ENCODE peak calls at places on chromosomes 1 and 21, in four cellular contexts. S is stomach, P is HCT116, V is SK-N-SH. K is an unnamed sample. For H3K4me1, the result is how much of the 10 kb centered on the place peaks cover.

GRCh38 chr21:36330904-36331303 is 10.9 kb downstream of the MORC3 start:
- DNase-seq in S (peak), P (peak), V (peak), K (no peak)

GRCh38 chr1:175493999-175494336 is 249.4 kb downstream of the TNR start:
- DNase-seq in S (no peak), P (no peak), V (no peak), K (no peak)

GRCh38 chr21:43734830-43735229 is 15.9 kb downstream of the PDXK start:
- DNase-seq in S (peak), P (no peak), V (no peak), K (no peak)

GRCh38 chr21:45508607-45509565 is 33.4 kb downstream of the SLC19A1 start:
- DNase-seq in S (no peak), P (no peak), V (no peak), K (no peak)

GRCh38 chr1:43271186-43272118 is 1.7 kb downstream of the TMEM125 start:
- DNase-seq in S (peak), P (no peak), V (peak), K (no peak)

GRCh38 chr1:107430540-107431228 is 289.8 kb downstream of the NTNG1 start:
- DNase-seq in S (peak), P (no peak), V (peak), K (no peak)

GRCh38 chr1:188228623-188229022 is 1399.9 kb downstream of the PLA2G4A start:
- DNase-seq in S (no peak), P (no peak), V (no peak), K (no peak)

GRCh38 chr21:35506352-35506751 is 457.2 kb upstream of the RUNX1 start:
- DNase-seq in S (no peak), P (no peak), V (no peak), K (no peak)

GRCh38 chr1:67270569-67270968 is 37.1 kb upstream of the IL12RB2 start:
- DNase-seq in S (no peak), P (no peak), V (no peak), K (no peak)

GRCh38 chr1:227174136-227174535 is 144.2 kb downstream of the CDC42BPA start:
- DNase-seq in S (no peak), P (no peak), V (no peak), K (no peak)

GRCh38 chr1:100936194-100936967 is 40.5 kb downstream of the SLC30A7 start:
- DNase-seq in S (no peak), P (no peak), V (no peak), K (no peak)

GRCh38 chr1:221437924-221438323 is 304.0 kb downstream of the DUSP10 start:
- DNase-seq in S (no peak), P (peak), V (no peak), K (no peak)

GRCh38 chr21:43925609-43926008 is 60.6 kb downstream of the AGPAT3 start:
- DNase-seq in S (no peak), P (no peak), V (no peak), K (no peak)

GRCh38 chr1:71753746-71754145 is 528.6 kb downstream of the NEGR1 start:
- DNase-seq in S (no peak), P (no peak), V (no peak), K (no peak)

GRCh38 chr1:183101841-183102276 is 78.6 kb downstream of the LAMC1 start:
- DNase-seq in S (no peak), P (no peak), V (no peak), K (no peak)

GRCh38 chr1:113677250-113678158 is 81.8 kb downstream of the PHTF1 start:
- DNase-seq in S (no peak), P (peak), V (peak), K (no peak)

GRCh38 chr1:11781298-11781697 is 19.3 kb downstream of the C1orf167 start:
- DNase-seq in S (no peak), P (no peak), V (no peak), K (no peak)

GRCh38 chr1:161071886-161072371 is 2.2 kb upstream of the ARHGAP30 start:
- DNase-seq in S (peak), P (peak), V (peak), K (peak)

GRCh38 chr1:92315766-92316413 is 17.0 kb downstream of the RPAP2 start:
- DNase-seq in S (no peak), P (no peak), V (no peak), K (no peak)

GRCh38 chr1:241706967-241707366 is 54.9 kb downstream of the WDR64 start:
- DNase-seq in S (no peak), P (peak), V (no peak), K (no peak)

GRCh38 chr21:43372663-43373386 is 54.1 kb downstream of the SIK1 start:
- DNase-seq in S (peak), P (no peak), V (no peak), K (peak)

GRCh38 chr21:32921632-32922230 is 104.0 kb upstream of the OLIG2 start:
- DNase-seq in S (peak), P (peak), V (no peak), K (no peak)

GRCh38 chr1:90412563-90412962 is 304.5 kb downstream of the BARHL2 start:
- DNase-seq in S (no peak), P (no peak), V (no peak), K (no peak)

GRCh38 chr1:81437649-81438048 is 363.1 kb upstream of the ADGRL2 start:
- DNase-seq in S (no peak), P (no peak), V (no peak), K (no peak)

GRCh38 chr1:2476066-2476999 is at the start of gene PLCH2:
- DNase-seq in S (no peak), P (no peak), V (no peak), K (no peak)

GRCh38 chr1:112322018-112322417 is 74.0 kb upstream of the CTTNBP2NL start:
- DNase-seq in S (no peak), P (no peak), V (no peak), K (no peak)

GRCh38 chr1:112319371-112320034 is 76.5 kb upstream of the CTTNBP2NL start:
- DNase-seq in S (no peak), P (no peak), V (no peak), K (peak)

GRCh38 chr1:112325504-112325903 is 70.5 kb upstream of the CTTNBP2NL start:
- DNase-seq in S (no peak), P (no peak), V (no peak), K (no peak)

GRCh38 chr1:112320035-112320429 is 76.0 kb upstream of the CTTNBP2NL start:
- DNase-seq in S (no peak), P (no peak), V (no peak), K (no peak)

GRCh38 chr1:112322983-112323678 is 72.9 kb upstream of the CTTNBP2NL start:
- DNase-seq in S (no peak), P (no peak), V (peak), K (no peak)
- TF ChIP-seq POLR2AphosphoS5 in S (no peak), P (no peak), V (no peak), K (no peak)

GRCh38 chr1:169005776-169006175 is 100.7 kb upstream of the ATP1B1 start:
- DNase-seq in S (no peak), P (no peak), V (no peak), K (no peak)
- H3K4me1 ChIP-seq in S (under half), P (under half), V (under half), K (under half)

DNA sequence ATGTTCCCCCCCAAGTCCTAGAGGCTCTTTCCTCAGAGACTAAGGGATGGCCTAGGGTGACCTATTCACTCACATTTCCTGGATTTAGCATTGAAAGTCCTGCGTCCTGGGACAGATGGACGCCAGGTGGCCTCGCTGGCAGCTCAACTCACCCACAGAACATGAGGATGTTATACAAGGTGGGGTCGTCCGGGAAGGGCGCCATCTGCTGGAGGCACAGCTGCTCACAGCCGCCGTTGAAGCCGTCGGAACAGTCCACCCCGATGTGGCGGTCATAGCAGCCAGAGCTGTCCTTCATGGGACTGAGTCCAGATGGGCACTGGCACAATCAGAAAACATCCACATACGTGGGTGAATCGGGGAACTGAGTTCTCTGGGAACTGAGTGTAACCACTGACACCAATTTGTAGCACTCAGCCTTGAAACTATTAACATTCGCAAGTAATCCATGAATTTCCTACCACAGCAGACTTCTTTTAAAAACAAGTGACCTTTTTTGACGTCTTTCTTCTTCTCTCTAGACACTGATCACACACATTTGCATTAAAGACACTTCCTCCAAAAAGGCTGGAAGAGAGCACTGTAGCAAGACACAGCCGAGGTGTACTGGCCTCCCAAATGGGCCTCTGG is 215.4 kb downstream of the ASTN1 start:
- DNase-seq in S (peak), P (peak), V (peak), K (peak)
- TF ChIP-seq CTCF in S (peak), P (peak), V (peak), K (no peak)

DNA sequence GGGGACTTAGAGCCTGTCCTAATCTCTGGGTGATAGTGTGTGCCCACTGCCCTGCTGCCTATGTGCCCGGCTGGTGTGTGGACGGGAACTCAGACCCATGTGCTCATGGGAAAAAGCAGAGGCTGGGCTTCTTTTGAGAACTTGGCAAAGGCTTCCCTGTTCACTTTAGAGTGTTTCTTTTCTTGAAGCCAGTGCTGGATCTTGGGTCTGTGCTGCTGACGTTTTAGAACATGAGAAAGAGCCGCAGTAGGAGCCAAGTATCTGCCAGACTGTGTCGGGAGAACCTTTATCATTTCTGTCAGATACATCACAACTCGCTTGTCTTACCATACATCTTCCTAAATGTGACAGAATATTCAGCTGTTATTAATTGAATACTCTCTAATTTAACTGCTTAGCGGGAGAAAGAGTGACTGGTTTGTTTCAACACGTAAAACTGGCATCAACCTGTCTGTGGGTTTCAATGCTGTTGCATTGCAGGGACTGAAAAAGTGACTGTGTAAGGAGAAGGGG is 195.2 kb downstream of the PBX1 start:
- DNase-seq in S (no peak), P (no peak), V (no peak), K (no peak)
- TF ChIP-seq POLR2AphosphoS5 in S (peak), P (no peak), V (no peak), K (peak)

GRCh38 chr1:234603221-234604204 is 6.5 kb downstream of the IRF2BP2 start:
- DNase-seq in S (no peak), P (no peak), V (no peak), K (no peak)
- H3K4me1 ChIP-seq in S (under half), P (half or more), V (half or more), K (under half)

GRCh38 chr1:65254320-65255087 is 54.8 kb upstream of the DNAJC6 start:
- DNase-seq in S (peak), P (peak), V (peak), K (peak)
- TF ChIP-seq CTCF in S (peak), P (no peak), V (peak), K (no peak)